ENCODE peak calls at places on chromosomes 6 and 20, in seven cellular contexts. One of them, this sample, is unnamed.

GRCh38 chr20:57030611-57031600 is 235.5 kb downstream of the BMP7 start:
- DNase-seq in heart left ventricle: no peak
- DNase-seq in upper lobe of left lung: no peak
- DNase-seq in spleen: no peak
- DNase-seq in body of pancreas: no peak
- DNase-seq in HepG2: no peak
- DNase-seq in A549: no peak
- DNase-seq in this sample: no peak

GRCh38 chr6:23329091-23329490 is 759.7 kb downstream of the HDGFL1 start:
- DNase-seq in HepG2: no peak
- DNase-seq in heart left ventricle: no peak
- DNase-seq in A549: no peak
- DNase-seq in upper lobe of left lung: no peak
- DNase-seq in spleen: no peak
- DNase-seq in body of pancreas: no peak
- DNase-seq in this sample: no peak

GRCh38 chr20:57610261-57610952 is 9.8 kb downstream of the ZBP1 start:
- DNase-seq in body of pancreas: no peak
- DNase-seq in heart left ventricle: no peak
- DNase-seq in HepG2: no peak
- DNase-seq in upper lobe of left lung: no peak
- DNase-seq in A549: no peak
- DNase-seq in spleen: peak; percentile 71
- DNase-seq in this sample: no peak

GRCh38 chr6:101226677-101227135 is 166.8 kb upstream of the GRIK2 start:
- DNase-seq in upper lobe of left lung: no peak
- DNase-seq in spleen: peak; percentile 67
- DNase-seq in heart left ventricle: no peak
- DNase-seq in A549: peak; percentile 2
- DNase-seq in HepG2: peak; percentile 20
- DNase-seq in body of pancreas: no peak
- DNase-seq in this sample: no peak

GRCh38 chr6:135212020-135212806 is 31.1 kb downstream of the MYB start:
- DNase-seq in spleen: no peak
- DNase-seq in HepG2: no peak
- DNase-seq in body of pancreas: no peak
- DNase-seq in heart left ventricle: no peak
- DNase-seq in A549: no peak
- DNase-seq in upper lobe of left lung: no peak
- DNase-seq in this sample: no peak

GRCh38 chr6:168273483-168274045 is 46.0 kb downstream of the DACT2 start:
- DNase-seq in heart left ventricle: no peak
- DNase-seq in A549: peak; percentile 32
- DNase-seq in body of pancreas: no peak
- DNase-seq in spleen: no peak
- DNase-seq in HepG2: peak; percentile 38
- DNase-seq in upper lobe of left lung: no peak
- DNase-seq in this sample: no peak

GRCh38 chr6:18121580-18122127 is 823 bp downstream of the NHLRC1 start:
- DNase-seq in body of pancreas: peak; percentile 13
- DNase-seq in spleen: no peak
- DNase-seq in heart left ventricle: no peak
- DNase-seq in A549: no peak
- DNase-seq in upper lobe of left lung: peak; percentile 29
- DNase-seq in HepG2: peak; percentile 27
- DNase-seq in this sample: no peak

GRCh38 chr20:59063358-59064213 is 21.0 kb upstream of the PRELID3B start:
- DNase-seq in heart left ventricle: peak; percentile 57
- DNase-seq in body of pancreas: no peak
- DNase-seq in upper lobe of left lung: peak; percentile 13
- DNase-seq in spleen: no peak
- DNase-seq in A549: peak; percentile 39
- DNase-seq in HepG2: no peak
- DNase-seq in this sample: no peak

GRCh38 chr6:125858427-125859320 is 67.9 kb downstream of the NCOA7 start:
- DNase-seq in HepG2: peak; percentile 80
- DNase-seq in body of pancreas: peak; percentile 56
- DNase-seq in heart left ventricle: peak; percentile 53
- DNase-seq in upper lobe of left lung: no peak
- DNase-seq in A549: peak; percentile 85
- DNase-seq in spleen: no peak
- DNase-seq in this sample: no peak

GRCh38 chr6:17022604-17023003 is 79.2 kb upstream of the STMND1 start:
- DNase-seq in heart left ventricle: no peak
- DNase-seq in A549: no peak
- DNase-seq in HepG2: no peak
- DNase-seq in body of pancreas: no peak
- DNase-seq in upper lobe of left lung: no peak
- DNase-seq in spleen: no peak
- DNase-seq in this sample: no peak

GRCh38 chr20:16541226-16541625 is 32.0 kb downstream of the KIF16B start:
- DNase-seq in spleen: no peak
- DNase-seq in heart left ventricle: peak; percentile 52
- DNase-seq in body of pancreas: no peak
- DNase-seq in HepG2: no peak
- DNase-seq in upper lobe of left lung: no peak
- DNase-seq in A549: no peak
- DNase-seq in this sample: no peak

GRCh38 chr6:122042851-122043250 is 356.6 kb upstream of the HSF2 start:
- DNase-seq in A549: no peak
- DNase-seq in upper lobe of left lung: no peak
- DNase-seq in body of pancreas: no peak
- DNase-seq in heart left ventricle: no peak
- DNase-seq in HepG2: no peak
- DNase-seq in spleen: no peak
- DNase-seq in this sample: no peak

GRCh38 chr6:50608421-50608820 is 104.9 kb upstream of the TFAP2D start:
- DNase-seq in upper lobe of left lung: no peak
- DNase-seq in spleen: no peak
- DNase-seq in HepG2: no peak
- DNase-seq in heart left ventricle: no peak
- DNase-seq in A549: no peak
- DNase-seq in body of pancreas: no peak
- DNase-seq in this sample: no peak

GRCh38 chr6:131250121-131250520 is 114.9 kb downstream of the AKAP7 start:
- DNase-seq in HepG2: no peak
- DNase-seq in A549: no peak
- DNase-seq in upper lobe of left lung: no peak
- DNase-seq in spleen: peak; percentile 84
- DNase-seq in body of pancreas: peak; percentile 57
- DNase-seq in heart left ventricle: peak; percentile 50
- DNase-seq in this sample: peak; percentile 24

GRCh38 chr6:26550250-26550993 is 12.3 kb downstream of the HMGN4 start:
- DNase-seq in upper lobe of left lung: peak; percentile 93
- DNase-seq in HepG2: peak; percentile 88
- DNase-seq in body of pancreas: no peak
- DNase-seq in spleen: peak; percentile 83
- DNase-seq in A549: no peak
- DNase-seq in heart left ventricle: peak; percentile 49
- DNase-seq in this sample: no peak
- TF ChIP-seq POLR2A in upper lobe of left lung: no peak
- TF ChIP-seq POLR2A in HepG2: peak; percentile 58
- TF ChIP-seq POLR2A in body of pancreas: no peak
- TF ChIP-seq POLR2A in spleen: no peak
- TF ChIP-seq POLR2A in A549: peak; percentile 24
- TF ChIP-seq POLR2A in heart left ventricle: no peak
- TF ChIP-seq POLR2A in this sample: no peak

GRCh38 chr6:149086363-149086762 is 231.1 kb upstream of the TAB2 start:
- DNase-seq in upper lobe of left lung: no peak
- DNase-seq in body of pancreas: no peak
- DNase-seq in heart left ventricle: no peak
- DNase-seq in A549: no peak
- DNase-seq in HepG2: no peak
- DNase-seq in spleen: no peak
- DNase-seq in this sample: no peak
- TF ChIP-seq POLR2A in upper lobe of left lung: no peak
- TF ChIP-seq POLR2A in body of pancreas: no peak
- TF ChIP-seq POLR2A in heart left ventricle: no peak
- TF ChIP-seq POLR2A in A549: no peak
- TF ChIP-seq POLR2A in HepG2: no peak
- TF ChIP-seq POLR2A in spleen: no peak
- TF ChIP-seq POLR2A in this sample: no peak

GRCh38 chr6:423062-423798 is 31.7 kb downstream of the IRF4 start:
- DNase-seq in body of pancreas: no peak
- DNase-seq in upper lobe of left lung: no peak
- DNase-seq in HepG2: no peak
- DNase-seq in spleen: no peak
- DNase-seq in heart left ventricle: no peak
- DNase-seq in A549: peak; percentile 6
- DNase-seq in this sample: no peak
- TF ChIP-seq POLR2A in body of pancreas: no peak
- TF ChIP-seq POLR2A in upper lobe of left lung: no peak
- TF ChIP-seq POLR2A in HepG2: no peak
- TF ChIP-seq POLR2A in spleen: no peak
- TF ChIP-seq POLR2A in heart left ventricle: no peak
- TF ChIP-seq POLR2A in A549: no peak
- TF ChIP-seq POLR2A in this sample: no peak

DNA sequence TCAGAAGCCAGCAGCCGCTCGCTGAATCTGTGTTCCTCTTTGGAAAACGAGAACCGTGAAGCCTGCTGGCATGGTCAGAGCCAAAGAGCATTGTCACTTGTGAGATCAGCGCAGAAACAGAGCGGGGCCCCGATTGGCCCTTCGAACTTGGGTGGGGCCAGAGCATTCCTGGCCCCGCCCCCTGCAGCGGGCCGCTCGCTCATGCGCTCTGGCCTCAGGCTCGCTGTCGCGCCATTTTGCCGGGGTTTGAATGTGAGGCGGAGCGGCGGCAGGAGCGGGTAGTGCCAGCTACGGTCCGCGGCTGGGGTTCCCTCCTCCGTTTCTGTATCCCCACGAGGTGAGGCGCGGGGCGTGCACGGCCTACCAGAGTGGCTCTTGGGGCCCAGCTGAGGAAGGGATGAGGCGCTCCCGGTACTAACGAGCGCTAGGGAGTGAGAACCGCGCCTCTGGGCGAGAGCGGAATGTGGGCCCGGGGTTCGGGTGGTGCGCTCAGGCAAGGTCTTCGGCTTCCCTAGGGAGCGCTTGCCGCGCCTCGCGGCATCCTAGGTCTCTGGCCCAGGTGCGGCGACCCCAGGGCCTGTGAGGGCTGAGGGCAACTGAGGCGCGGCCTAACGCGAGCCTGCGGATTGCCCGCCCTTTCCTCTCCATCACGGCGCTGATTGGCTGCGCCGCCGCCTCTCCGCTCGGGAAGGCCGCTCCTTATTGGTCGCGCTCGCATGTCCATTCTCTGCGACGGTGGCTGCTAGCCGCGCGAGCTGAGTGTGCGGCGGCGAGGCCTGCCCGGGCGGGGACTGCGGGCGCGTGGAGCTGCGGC is at the start of gene CSE1L:
- DNase-seq in spleen: peak; percentile 99
- DNase-seq in A549: peak; percentile 92
- DNase-seq in upper lobe of left lung: peak; percentile 98
- DNase-seq in heart left ventricle: peak; percentile 95
- DNase-seq in body of pancreas: peak; percentile 94
- DNase-seq in HepG2: peak; percentile 97
- DNase-seq in this sample: peak; percentile 86
- TF ChIP-seq POLR2A in spleen: no peak
- TF ChIP-seq POLR2A in A549: peak; percentile 92
- TF ChIP-seq POLR2A in upper lobe of left lung: no peak
- TF ChIP-seq POLR2A in heart left ventricle: peak; percentile 66
- TF ChIP-seq POLR2A in body of pancreas: peak; percentile 96
- TF ChIP-seq POLR2A in HepG2: peak; percentile 96
- TF ChIP-seq POLR2A in this sample: peak; percentile 88

GRCh38 chr6:129494586-129494985 is 215.4 kb downstream of the ARHGAP18 start:
- DNase-seq in heart left ventricle: no peak
- DNase-seq in body of pancreas: no peak
- DNase-seq in upper lobe of left lung: no peak
- DNase-seq in spleen: no peak
- DNase-seq in HepG2: no peak
- DNase-seq in A549: no peak
- DNase-seq in this sample: no peak
- TF ChIP-seq POLR2A in heart left ventricle: no peak
- TF ChIP-seq POLR2A in body of pancreas: no peak
- TF ChIP-seq POLR2A in upper lobe of left lung: no peak
- TF ChIP-seq POLR2A in spleen: no peak
- TF ChIP-seq POLR2A in HepG2: no peak
- TF ChIP-seq POLR2A in A549: no peak
- TF ChIP-seq POLR2A in this sample: no peak

GRCh38 chr6:166830891-166831363 is 125.4 kb downstream of the RNASET2 start:
- DNase-seq in heart left ventricle: no peak
- DNase-seq in upper lobe of left lung: no peak
- DNase-seq in body of pancreas: no peak
- DNase-seq in spleen: no peak
- DNase-seq in HepG2: no peak
- DNase-seq in A549: no peak
- DNase-seq in this sample: no peak

GRCh38 chr6:166828397-166829002 is 127.8 kb downstream of the RNASET2 start:
- DNase-seq in spleen: no peak
- DNase-seq in body of pancreas: no peak
- DNase-seq in upper lobe of left lung: no peak
- DNase-seq in heart left ventricle: no peak
- DNase-seq in HepG2: no peak
- DNase-seq in A549: no peak
- DNase-seq in this sample: no peak

GRCh38 chr6:166834049-166834448 is 122.3 kb downstream of the RNASET2 start:
- DNase-seq in upper lobe of left lung: no peak
- DNase-seq in body of pancreas: no peak
- DNase-seq in A549: no peak
- DNase-seq in spleen: no peak
- DNase-seq in heart left ventricle: no peak
- DNase-seq in HepG2: no peak
- DNase-seq in this sample: no peak

GRCh38 chr6:166826264-166826663 is 130.1 kb downstream of the RNASET2 start:
- DNase-seq in A549: no peak
- DNase-seq in HepG2: no peak
- DNase-seq in heart left ventricle: no peak
- DNase-seq in upper lobe of left lung: no peak
- DNase-seq in spleen: no peak
- DNase-seq in body of pancreas: no peak
- DNase-seq in this sample: no peak

GRCh38 chr6:166830185-166830890 is 126.0 kb downstream of the RNASET2 start:
- DNase-seq in A549: no peak
- DNase-seq in upper lobe of left lung: no peak
- DNase-seq in spleen: no peak
- DNase-seq in body of pancreas: no peak
- DNase-seq in heart left ventricle: no peak
- DNase-seq in HepG2: no peak
- DNase-seq in this sample: no peak
- TF ChIP-seq POLR2A in A549: no peak
- TF ChIP-seq POLR2A in upper lobe of left lung: no peak
- TF ChIP-seq POLR2A in spleen: no peak
- TF ChIP-seq POLR2A in body of pancreas: no peak
- TF ChIP-seq POLR2A in heart left ventricle: no peak
- TF ChIP-seq POLR2A in HepG2: no peak
- TF ChIP-seq POLR2A in this sample: no peak

GRCh38 chr6:30615219-30615957 is 1.7 kb downstream of the PPP1R10 start:
- DNase-seq in HepG2: peak; percentile 83
- DNase-seq in A549: no peak
- DNase-seq in heart left ventricle: peak; percentile 38
- DNase-seq in spleen: no peak
- DNase-seq in body of pancreas: peak; percentile 60
- DNase-seq in upper lobe of left lung: no peak
- DNase-seq in this sample: no peak
- TF ChIP-seq POLR2A in HepG2: no peak
- TF ChIP-seq POLR2A in A549: peak; percentile 45
- TF ChIP-seq POLR2A in heart left ventricle: no peak
- TF ChIP-seq POLR2A in spleen: no peak
- TF ChIP-seq POLR2A in body of pancreas: peak; percentile 22
- TF ChIP-seq POLR2A in upper lobe of left lung: no peak
- TF ChIP-seq POLR2A in this sample: no peak

This sample was measured in tibial nerve.